ENCODE peak calls at places on chromosome 4, in four cellular contexts. One of them, this sample, is unnamed.

GRCh38 chr4:36322921-36323354 is 41.5 kb downstream of the DTHD1 start:
- DNase-seq in mesothelial cell of epicardium: no peak
- DNase-seq in HFFc6: no peak
- DNase-seq in upper lobe of left lung: no peak
- DNase-seq in this sample: no peak

GRCh38 chr4:83386931-83387897 is 52.6 kb upstream of the HPSE start:
- DNase-seq in mesothelial cell of epicardium: no peak
- DNase-seq in HFFc6: no peak
- DNase-seq in upper lobe of left lung: no peak
- DNase-seq in this sample: no peak

GRCh38 chr4:152398060-152398459 is 137.8 kb downstream of the FBXW7 start:
- DNase-seq in mesothelial cell of epicardium: no peak
- DNase-seq in HFFc6: peak; percentile 9
- DNase-seq in upper lobe of left lung: no peak
- DNase-seq in this sample: no peak

GRCh38 chr4:136768213-136768924 is 763.9 kb downstream of the PCDH18 start:
- DNase-seq in mesothelial cell of epicardium: no peak
- DNase-seq in HFFc6: no peak
- DNase-seq in upper lobe of left lung: no peak
- DNase-seq in this sample: no peak

GRCh38 chr4:102560743-102561341 is 59.7 kb downstream of the NFKB1 start:
- DNase-seq in mesothelial cell of epicardium: no peak
- DNase-seq in HFFc6: no peak
- DNase-seq in upper lobe of left lung: no peak
- DNase-seq in this sample: no peak

GRCh38 chr4:8241895-8242696 is 27.5 kb upstream of the HTRA3 start:
- DNase-seq in mesothelial cell of epicardium: peak; percentile 91
- DNase-seq in HFFc6: peak; percentile 64
- DNase-seq in upper lobe of left lung: peak; percentile 82
- DNase-seq in this sample: peak; percentile 96

GRCh38 chr4:188930822-188931221 is 791.6 kb downstream of the TRIML1 start:
- DNase-seq in mesothelial cell of epicardium: no peak
- DNase-seq in HFFc6: no peak
- DNase-seq in upper lobe of left lung: no peak
- DNase-seq in this sample: no peak

GRCh38 chr4:65791111-65791806 is 121.0 kb upstream of the EPHA5 start:
- DNase-seq in mesothelial cell of epicardium: no peak
- DNase-seq in HFFc6: no peak
- DNase-seq in upper lobe of left lung: no peak
- DNase-seq in this sample: no peak

GRCh38 chr4:84870398-84871163 is 95.9 kb downstream of the WDFY3 start:
- DNase-seq in mesothelial cell of epicardium: no peak
- DNase-seq in HFFc6: peak; percentile 48
- DNase-seq in upper lobe of left lung: no peak
- DNase-seq in this sample: no peak

GRCh38 chr4:4387531-4388311 is 819 bp downstream of the NSG1 start:
- DNase-seq in mesothelial cell of epicardium: no peak
- DNase-seq in HFFc6: no peak
- DNase-seq in upper lobe of left lung: no peak
- DNase-seq in this sample: no peak

GRCh38 chr4:24729041-24729730 is 66.2 kb upstream of the SOD3 start:
- DNase-seq in mesothelial cell of epicardium: no peak
- DNase-seq in HFFc6: no peak
- DNase-seq in upper lobe of left lung: no peak
- DNase-seq in this sample: no peak

GRCh38 chr4:106652095-106652494 is 283.5 kb upstream of the GIMD1 start:
- DNase-seq in mesothelial cell of epicardium: no peak
- DNase-seq in HFFc6: no peak
- DNase-seq in upper lobe of left lung: no peak
- DNase-seq in this sample: no peak

GRCh38 chr4:27692098-27692679 is 831.5 kb downstream of the STIM2 start:
- DNase-seq in mesothelial cell of epicardium: no peak
- DNase-seq in HFFc6: peak; percentile 67
- DNase-seq in upper lobe of left lung: peak; percentile 21
- DNase-seq in this sample: no peak

GRCh38 chr4:13892739-13893105 is 265.2 kb upstream of the BOD1L1 start:
- DNase-seq in mesothelial cell of epicardium: no peak
- DNase-seq in HFFc6: peak; percentile 73
- DNase-seq in upper lobe of left lung: no peak
- DNase-seq in this sample: no peak

GRCh38 chr4:151864068-151864467 is 103.3 kb upstream of the GATB start:
- DNase-seq in mesothelial cell of epicardium: no peak
- DNase-seq in HFFc6: no peak
- DNase-seq in upper lobe of left lung: no peak
- DNase-seq in this sample: no peak

GRCh38 chr4:90328558-90328957 is 201.4 kb downstream of the CCSER1 start:
- DNase-seq in mesothelial cell of epicardium: no peak
- DNase-seq in HFFc6: no peak
- DNase-seq in upper lobe of left lung: no peak
- DNase-seq in this sample: no peak

GRCh38 chr4:16889945-16890344 is 8.5 kb downstream of the LDB2 start:
- DNase-seq in mesothelial cell of epicardium: no peak
- DNase-seq in HFFc6: no peak
- DNase-seq in upper lobe of left lung: no peak
- DNase-seq in this sample: no peak

GRCh38 chr4:16883816-16884215 is 14.6 kb downstream of the LDB2 start:
- DNase-seq in mesothelial cell of epicardium: no peak
- DNase-seq in HFFc6: no peak
- DNase-seq in upper lobe of left lung: no peak
- DNase-seq in this sample: no peak

GRCh38 chr4:16881151-16881884 is 17.1 kb downstream of the LDB2 start:
- DNase-seq in mesothelial cell of epicardium: no peak
- DNase-seq in HFFc6: no peak
- DNase-seq in upper lobe of left lung: no peak
- DNase-seq in this sample: no peak

GRCh38 chr4:16887887-16888286 is 10.6 kb downstream of the LDB2 start:
- DNase-seq in mesothelial cell of epicardium: no peak
- DNase-seq in HFFc6: no peak
- DNase-seq in upper lobe of left lung: no peak
- DNase-seq in this sample: no peak

DNA sequence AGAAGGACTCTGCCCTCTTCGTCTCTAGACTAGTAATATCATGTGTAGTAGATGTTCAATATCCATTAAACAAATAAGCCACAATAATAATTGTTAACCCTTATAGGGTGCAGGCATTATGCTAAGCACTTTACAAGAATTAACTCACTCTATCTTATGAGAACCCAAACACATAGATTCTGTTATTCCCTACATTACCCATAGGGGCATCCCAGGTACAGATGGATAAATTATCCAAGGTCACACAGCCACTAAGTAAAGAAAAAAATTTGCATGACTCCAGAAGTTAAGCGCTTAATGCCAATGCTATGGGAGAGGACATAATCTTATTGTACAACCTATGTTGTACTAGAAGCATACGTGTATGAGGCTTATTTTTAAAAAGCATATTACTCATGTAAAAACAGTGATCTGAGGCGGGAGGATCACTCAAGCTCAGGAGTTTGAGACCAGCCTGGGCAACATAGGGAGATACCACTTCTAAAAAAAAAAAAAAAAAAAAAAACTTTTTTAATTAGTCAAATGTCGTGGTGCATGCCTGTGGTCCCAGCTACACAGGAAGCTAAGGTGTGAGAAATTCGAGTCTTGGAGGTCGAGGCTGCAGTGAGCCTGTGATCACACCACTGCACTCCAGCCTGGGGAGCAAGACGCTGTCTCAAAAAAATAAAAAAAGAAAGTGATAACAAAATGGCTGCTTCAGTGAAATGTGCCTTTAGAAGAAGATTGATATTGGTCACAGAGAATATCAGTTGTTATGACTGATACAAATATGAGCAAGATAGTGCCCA is 13.6 kb downstream of the LDB2 start:
- DNase-seq in mesothelial cell of epicardium: no peak
- DNase-seq in HFFc6: no peak
- DNase-seq in upper lobe of left lung: no peak
- DNase-seq in this sample: no peak
- TF ChIP-seq CTCF in mesothelial cell of epicardium: peak; percentile 33
- TF ChIP-seq CTCF in HFFc6: peak; percentile 64
- TF ChIP-seq CTCF in upper lobe of left lung: no peak
- TF ChIP-seq CTCF in this sample: peak; percentile 31

GRCh38 chr4:127224556-127224955 is 408.2 kb upstream of the INTU start:
- DNase-seq in mesothelial cell of epicardium: no peak
- DNase-seq in HFFc6: no peak
- DNase-seq in upper lobe of left lung: no peak
- DNase-seq in this sample: no peak

DNA sequence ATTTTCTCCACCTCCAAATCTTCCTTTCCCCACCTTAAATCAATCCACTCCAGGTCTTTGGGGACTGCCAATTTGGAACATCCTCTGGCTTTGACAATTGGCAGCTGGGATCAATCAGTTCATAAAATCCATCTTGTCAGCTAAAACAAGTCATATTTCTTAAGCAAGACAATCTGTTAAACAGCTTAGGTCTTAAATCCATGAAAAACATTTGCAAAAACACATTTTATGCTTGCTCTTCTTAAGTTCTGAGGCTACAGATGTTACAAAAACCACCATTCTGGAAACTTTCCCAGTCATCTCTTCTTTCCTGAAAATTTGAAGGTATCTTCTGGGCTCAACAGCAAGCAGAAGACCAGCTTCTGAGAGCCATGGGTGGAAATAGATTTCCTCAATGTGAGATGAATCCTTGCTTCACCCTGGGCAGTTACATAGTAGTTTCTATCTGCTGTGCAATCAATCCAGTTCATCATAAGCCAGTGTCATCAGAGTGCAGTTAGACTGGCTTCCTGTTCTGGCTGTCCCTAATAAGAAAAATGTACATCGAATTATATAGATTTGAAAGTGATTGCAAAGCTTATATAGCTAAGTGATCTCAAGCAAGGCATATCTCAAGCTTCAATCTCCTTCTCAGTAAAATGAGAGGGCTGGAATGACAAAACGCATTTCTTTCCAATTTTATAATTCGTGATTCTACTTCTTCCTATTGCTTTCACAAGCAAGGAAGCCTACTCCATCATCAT is 402.7 kb upstream of the INTU start:
- DNase-seq in mesothelial cell of epicardium: no peak
- DNase-seq in HFFc6: no peak
- DNase-seq in upper lobe of left lung: no peak
- DNase-seq in this sample: no peak
- TF ChIP-seq CTCF in mesothelial cell of epicardium: no peak
- TF ChIP-seq CTCF in HFFc6: no peak
- TF ChIP-seq CTCF in upper lobe of left lung: no peak
- TF ChIP-seq CTCF in this sample: no peak

GRCh38 chr4:168945291-168945690 is 64.8 kb downstream of the CBR4 start:
- DNase-seq in mesothelial cell of epicardium: no peak
- DNase-seq in HFFc6: no peak
- DNase-seq in upper lobe of left lung: no peak
- DNase-seq in this sample: no peak

DNA sequence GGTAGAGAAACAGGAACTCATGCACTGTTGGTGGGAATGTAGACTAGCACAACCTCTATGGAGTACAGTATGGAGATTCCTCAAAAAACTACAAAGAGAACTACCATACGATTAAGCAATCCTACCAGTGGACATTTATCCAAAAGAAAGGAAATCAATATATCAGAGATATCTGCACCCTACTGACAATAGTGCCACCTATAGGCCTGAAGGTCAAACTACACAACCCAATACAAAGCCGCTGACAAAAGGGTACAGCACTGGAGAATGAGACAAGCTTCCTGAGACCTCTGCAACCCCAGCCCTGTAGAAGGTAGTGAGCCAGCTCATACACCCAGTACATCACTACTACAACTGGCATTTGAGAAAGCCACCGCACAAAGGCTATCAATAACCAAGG is 67.1 kb downstream of the CBR4 start:
- DNase-seq in mesothelial cell of epicardium: no peak
- DNase-seq in HFFc6: peak; percentile 2
- DNase-seq in upper lobe of left lung: no peak
- DNase-seq in this sample: no peak
- TF ChIP-seq CTCF in mesothelial cell of epicardium: peak; percentile 59
- TF ChIP-seq CTCF in HFFc6: peak; percentile 80
- TF ChIP-seq CTCF in upper lobe of left lung: no peak
- TF ChIP-seq CTCF in this sample: peak; percentile 40

GRCh38 chr4:56637791-56638190 is 43.3 kb downstream of the HOPX start:
- DNase-seq in mesothelial cell of epicardium: no peak
- DNase-seq in HFFc6: no peak
- DNase-seq in upper lobe of left lung: no peak
- DNase-seq in this sample: no peak

GRCh38 chr4:56640907-56641493 is 40.1 kb downstream of the HOPX start:
- DNase-seq in mesothelial cell of epicardium: no peak
- DNase-seq in HFFc6: no peak
- DNase-seq in upper lobe of left lung: no peak
- DNase-seq in this sample: no peak

GRCh38 chr4:56637154-56637553 is 43.9 kb downstream of the HOPX start:
- DNase-seq in mesothelial cell of epicardium: no peak
- DNase-seq in HFFc6: no peak
- DNase-seq in upper lobe of left lung: no peak
- DNase-seq in this sample: no peak

GRCh38 chr4:56643596-56643995 is 37.5 kb downstream of the HOPX start:
- DNase-seq in mesothelial cell of epicardium: no peak
- DNase-seq in HFFc6: no peak
- DNase-seq in upper lobe of left lung: no peak
- DNase-seq in this sample: no peak

DNA sequence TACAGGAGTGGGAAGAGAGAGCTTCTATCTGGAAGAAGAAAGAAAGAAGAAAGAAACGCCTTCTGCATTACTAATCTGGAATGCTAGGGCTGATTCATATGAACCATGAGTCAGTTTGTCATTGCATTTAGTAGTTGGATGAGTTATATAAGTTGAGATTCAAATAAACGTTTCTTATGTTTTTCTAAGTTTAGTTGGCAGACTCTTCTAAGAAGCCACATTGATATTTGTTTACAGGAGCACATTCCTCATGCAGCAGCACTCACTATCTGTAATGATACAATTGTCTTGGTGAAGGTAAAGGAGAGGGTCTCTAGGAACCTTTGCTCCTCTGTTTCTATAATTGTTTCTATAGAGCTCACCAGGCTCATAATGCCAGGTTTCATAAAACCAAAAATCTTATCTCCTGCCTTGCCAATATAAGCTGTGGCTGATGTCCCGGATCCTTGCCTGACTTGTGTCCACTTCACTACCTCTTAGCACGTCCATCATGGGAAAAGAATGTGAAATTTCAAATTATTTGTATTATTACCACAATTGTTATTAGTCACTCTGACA is 39.5 kb downstream of the HOPX start:
- DNase-seq in mesothelial cell of epicardium: no peak
- DNase-seq in HFFc6: peak; percentile 94
- DNase-seq in upper lobe of left lung: no peak
- DNase-seq in this sample: no peak
- TF ChIP-seq CTCF in mesothelial cell of epicardium: no peak
- TF ChIP-seq CTCF in HFFc6: peak; percentile 71
- TF ChIP-seq CTCF in upper lobe of left lung: no peak
- TF ChIP-seq CTCF in this sample: no peak

DNA sequence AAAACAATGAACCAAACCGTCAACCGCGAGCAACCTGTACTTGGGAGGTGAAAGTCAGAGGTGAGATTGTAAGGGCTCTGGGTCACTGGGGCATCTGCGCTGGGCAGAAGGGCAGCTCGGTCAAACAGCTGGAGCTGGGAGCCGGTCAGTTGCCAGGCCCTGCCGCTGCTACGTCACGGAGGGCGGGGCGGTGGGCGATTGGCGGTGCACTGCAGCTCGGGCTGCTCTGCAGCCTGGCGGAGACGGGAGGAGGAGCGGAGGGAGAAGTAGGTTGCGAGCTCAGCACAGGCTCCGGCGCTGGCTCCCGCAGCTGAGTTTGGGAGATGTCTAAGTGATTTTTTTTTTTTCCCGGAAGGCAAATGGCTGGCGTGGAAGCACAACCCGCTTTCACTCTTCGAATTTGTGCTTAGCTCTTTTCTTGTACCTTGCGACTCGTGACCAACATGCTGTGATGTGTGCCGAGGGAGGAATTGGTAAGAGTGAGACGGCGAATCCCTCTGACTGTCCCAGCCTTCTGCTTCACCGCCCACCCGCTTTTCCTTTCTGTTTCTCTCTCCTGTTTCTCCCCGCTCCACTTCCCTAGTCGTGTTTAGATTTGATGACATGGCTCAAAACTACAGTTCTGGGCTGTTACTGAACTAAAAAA is at the start of gene ATP10D:
- DNase-seq in mesothelial cell of epicardium: peak; percentile 80
- DNase-seq in HFFc6: peak; percentile 92
- DNase-seq in upper lobe of left lung: peak; percentile 98
- DNase-seq in this sample: peak; percentile 82
- TF ChIP-seq CTCF in mesothelial cell of epicardium: no peak
- TF ChIP-seq CTCF in HFFc6: no peak
- TF ChIP-seq CTCF in upper lobe of left lung: no peak
- TF ChIP-seq CTCF in this sample: peak; percentile 19

This sample was measured in progenitor cell of endocrine pancreas.